ENCODE peak calls at places on chromosome 9, in six cellular contexts. One of them, this sample, is unnamed.

GRCh38 chr9:98144076-98144475 is 25.1 kb upstream of the TRIM14 start:
- DNase-seq in activated CD4-positive, alpha-beta T cell treated with anti-CD3 and anti-CD28 coated beads, Interleukin-2, amount 10 ng/mL, durations not matched to agents 7 days and 5 days: no peak
- DNase-seq in AG10803: no peak
- DNase-seq in A172: no peak
- DNase-seq in upper lobe of right lung: peak
- DNase-seq in anterior cingulate cortex: no peak
- DNase-seq in this sample: no peak

GRCh38 chr9:105053209-105053652 is 125.3 kb upstream of the ABCA1 start:
- DNase-seq in activated CD4-positive, alpha-beta T cell treated with anti-CD3 and anti-CD28 coated beads, Interleukin-2, amount 10 ng/mL, durations not matched to agents 7 days and 5 days: peak
- DNase-seq in AG10803: peak
- DNase-seq in upper lobe of right lung: no peak
- DNase-seq in anterior cingulate cortex: no peak
- DNase-seq in A172: peak
- DNase-seq in this sample: peak

GRCh38 chr9:84667571-84668203 is 1.8 kb upstream of the NTRK2 start:
- DNase-seq in upper lobe of right lung: no peak
- DNase-seq in A172: no peak
- DNase-seq in anterior cingulate cortex: no peak
- DNase-seq in activated CD4-positive, alpha-beta T cell treated with anti-CD3 and anti-CD28 coated beads, Interleukin-2, amount 10 ng/mL, durations not matched to agents 7 days and 5 days: no peak
- DNase-seq in AG10803: no peak
- DNase-seq in this sample: peak

GRCh38 chr9:136940526-136941230 is 3.9 kb downstream of the FBXW5 start:
- DNase-seq in AG10803: no peak
- DNase-seq in A172: no peak
- DNase-seq in upper lobe of right lung: no peak
- DNase-seq in anterior cingulate cortex: no peak
- DNase-seq in activated CD4-positive, alpha-beta T cell treated with anti-CD3 and anti-CD28 coated beads, Interleukin-2, amount 10 ng/mL, durations not matched to agents 7 days and 5 days: no peak
- DNase-seq in this sample: no peak

GRCh38 chr9:75451045-75451444 is 362.7 kb downstream of the OSTF1 start:
- DNase-seq in activated CD4-positive, alpha-beta T cell treated with anti-CD3 and anti-CD28 coated beads, Interleukin-2, amount 10 ng/mL, durations not matched to agents 7 days and 5 days: no peak
- DNase-seq in A172: no peak
- DNase-seq in AG10803: no peak
- DNase-seq in anterior cingulate cortex: no peak
- DNase-seq in upper lobe of right lung: no peak
- DNase-seq in this sample: no peak

GRCh38 chr9:71036501-71036900 is 84.9 kb downstream of the TRPM3 start:
- DNase-seq in activated CD4-positive, alpha-beta T cell treated with anti-CD3 and anti-CD28 coated beads, Interleukin-2, amount 10 ng/mL, durations not matched to agents 7 days and 5 days: no peak
- DNase-seq in anterior cingulate cortex: no peak
- DNase-seq in A172: peak
- DNase-seq in upper lobe of right lung: no peak
- DNase-seq in AG10803: no peak
- DNase-seq in this sample: peak

GRCh38 chr9:70413427-70413797 is 1.0 kb downstream of the KLF9 start:
- DNase-seq in activated CD4-positive, alpha-beta T cell treated with anti-CD3 and anti-CD28 coated beads, Interleukin-2, amount 10 ng/mL, durations not matched to agents 7 days and 5 days: no peak
- DNase-seq in AG10803: peak
- DNase-seq in A172: no peak
- DNase-seq in anterior cingulate cortex: no peak
- DNase-seq in upper lobe of right lung: no peak
- DNase-seq in this sample: no peak

GRCh38 chr9:130042406-130042930 is 521 bp downstream of the FNBP1 start:
- DNase-seq in anterior cingulate cortex: no peak
- DNase-seq in upper lobe of right lung: peak
- DNase-seq in activated CD4-positive, alpha-beta T cell treated with anti-CD3 and anti-CD28 coated beads, Interleukin-2, amount 10 ng/mL, durations not matched to agents 7 days and 5 days: peak
- DNase-seq in AG10803: no peak
- DNase-seq in A172: no peak
- DNase-seq in this sample: no peak

GRCh38 chr9:71663216-71663615 is 105.1 kb downstream of the CEMIP2 start:
- DNase-seq in A172: no peak
- DNase-seq in AG10803: peak
- DNase-seq in anterior cingulate cortex: no peak
- DNase-seq in activated CD4-positive, alpha-beta T cell treated with anti-CD3 and anti-CD28 coated beads, Interleukin-2, amount 10 ng/mL, durations not matched to agents 7 days and 5 days: no peak
- DNase-seq in upper lobe of right lung: no peak
- DNase-seq in this sample: no peak

GRCh38 chr9:70600479-70600878 is 186.0 kb upstream of the KLF9 start:
- DNase-seq in A172: peak
- DNase-seq in anterior cingulate cortex: no peak
- DNase-seq in activated CD4-positive, alpha-beta T cell treated with anti-CD3 and anti-CD28 coated beads, Interleukin-2, amount 10 ng/mL, durations not matched to agents 7 days and 5 days: no peak
- DNase-seq in AG10803: peak
- DNase-seq in upper lobe of right lung: no peak
- DNase-seq in this sample: peak

GRCh38 chr9:134171316-134172197 is 7.2 kb upstream of the RNU6ATAC start:
- DNase-seq in A172: peak
- DNase-seq in activated CD4-positive, alpha-beta T cell treated with anti-CD3 and anti-CD28 coated beads, Interleukin-2, amount 10 ng/mL, durations not matched to agents 7 days and 5 days: no peak
- DNase-seq in upper lobe of right lung: peak
- DNase-seq in AG10803: peak
- DNase-seq in anterior cingulate cortex: no peak
- DNase-seq in this sample: no peak

GRCh38 chr9:21801683-21802417 is 586 bp upstream of the MTAP start:
- DNase-seq in anterior cingulate cortex: no peak
- DNase-seq in A172: no peak
- DNase-seq in AG10803: peak
- DNase-seq in upper lobe of right lung: peak
- DNase-seq in activated CD4-positive, alpha-beta T cell treated with anti-CD3 and anti-CD28 coated beads, Interleukin-2, amount 10 ng/mL, durations not matched to agents 7 days and 5 days: no peak
- DNase-seq in this sample: peak

GRCh38 chr9:20315672-20316071 is 306.6 kb downstream of the MLLT3 start:
- DNase-seq in anterior cingulate cortex: no peak
- DNase-seq in AG10803: peak
- DNase-seq in upper lobe of right lung: no peak
- DNase-seq in A172: peak
- DNase-seq in activated CD4-positive, alpha-beta T cell treated with anti-CD3 and anti-CD28 coated beads, Interleukin-2, amount 10 ng/mL, durations not matched to agents 7 days and 5 days: no peak
- DNase-seq in this sample: peak

GRCh38 chr9:35274988-35275387 is 113.2 kb downstream of the UNC13B start:
- DNase-seq in anterior cingulate cortex: no peak
- DNase-seq in A172: no peak
- DNase-seq in activated CD4-positive, alpha-beta T cell treated with anti-CD3 and anti-CD28 coated beads, Interleukin-2, amount 10 ng/mL, durations not matched to agents 7 days and 5 days: no peak
- DNase-seq in AG10803: no peak
- DNase-seq in upper lobe of right lung: no peak
- DNase-seq in this sample: no peak

GRCh38 chr9:99050292-99050911 is 54.5 kb upstream of the TGFBR1 start:
- DNase-seq in anterior cingulate cortex: no peak
- DNase-seq in activated CD4-positive, alpha-beta T cell treated with anti-CD3 and anti-CD28 coated beads, Interleukin-2, amount 10 ng/mL, durations not matched to agents 7 days and 5 days: no peak
- DNase-seq in A172: peak
- DNase-seq in upper lobe of right lung: no peak
- DNase-seq in AG10803: no peak
- DNase-seq in this sample: peak

GRCh38 chr9:131423171-131423581 is 29.3 kb downstream of the PRRC2B start:
- DNase-seq in anterior cingulate cortex: no peak
- DNase-seq in A172: peak
- DNase-seq in activated CD4-positive, alpha-beta T cell treated with anti-CD3 and anti-CD28 coated beads, Interleukin-2, amount 10 ng/mL, durations not matched to agents 7 days and 5 days: no peak
- DNase-seq in AG10803: peak
- DNase-seq in upper lobe of right lung: no peak
- DNase-seq in this sample: peak

GRCh38 chr9:111076043-111076442 is 37.8 kb upstream of the LPAR1 start:
- DNase-seq in AG10803: no peak
- DNase-seq in upper lobe of right lung: no peak
- DNase-seq in anterior cingulate cortex: no peak
- DNase-seq in activated CD4-positive, alpha-beta T cell treated with anti-CD3 and anti-CD28 coated beads, Interleukin-2, amount 10 ng/mL, durations not matched to agents 7 days and 5 days: no peak
- DNase-seq in A172: no peak
- DNase-seq in this sample: no peak

This sample was measured in brain microvascular endothelial cell.